ENCODE peak calls at places on chromosomes 2 and 18, in nine cellular contexts. R is EH, G is neuronal stem cell, O is nephron progenitor cell, D is occipital lobe, C is T-helper 9 cell, V is NCI-H1105 treated with DMSO at 0.1 percent for 48 hours, Z is left ventricle myocardium superior, Y is AG08395. H is an unnamed sample.

GRCh38 chr18:13429016-13429415 is 210.5 kb downstream of the LDLRAD4 start:
- DNase-seq in D (no peak), O (no peak), V (no peak), Y (no peak), C (no peak), G (no peak), R (no peak), Z (no peak), H (no peak)

GRCh38 chr2:101380376-101380775 is 6.9 kb downstream of the CREG2 start:
- DNase-seq in O (no peak), Z (peak; percentile 59), R (peak; percentile 64), Y (peak; percentile 82), D (no peak), V (no peak), G (no peak), C (no peak), H (peak; percentile 45)

GRCh38 chr2:100211517-100211916 is 69.1 kb upstream of the AFF3 start:
- DNase-seq in V (no peak), G (no peak), C (no peak), Z (no peak), D (no peak), O (no peak), Y (no peak), R (no peak), H (no peak)

GRCh38 chr2:237759176-237759575 is 39.4 kb upstream of the RBM44 start:
- DNase-seq in C (no peak), R (no peak), V (no peak), Z (no peak), O (no peak), G (no peak), Y (no peak), D (no peak), H (no peak)

GRCh38 chr18:21851327-21851961 is 110.9 kb downstream of the MIB1 start:
- DNase-seq in G (no peak), R (peak; percentile 20), V (peak; percentile 18), C (no peak), Z (no peak), O (no peak), Y (peak; percentile 21), D (no peak), H (no peak)

GRCh38 chr18:34522627-34523026 is 187.5 kb upstream of the DTNA start:
- DNase-seq in G (no peak), V (no peak), Y (no peak), D (no peak), O (no peak), Z (peak; percentile 31), C (no peak), R (no peak), H (no peak)

GRCh38 chr2:128420131-128420530 is 101.5 kb upstream of the HS6ST1 start:
- DNase-seq in C (no peak), Y (no peak), O (no peak), V (no peak), G (no peak), R (no peak), D (no peak), Z (no peak), H (no peak)

GRCh38 chr2:36277876-36278523 is 77.6 kb upstream of the CRIM1 start:
- DNase-seq in Z (no peak), O (no peak), C (no peak), V (no peak), Y (no peak), R (no peak), D (no peak), G (no peak), H (no peak)

GRCh38 chr2:8564475-8564874 is 117.4 kb upstream of the ID2 start:
- DNase-seq in Y (no peak), Z (no peak), G (no peak), R (no peak), C (no peak), O (no peak), D (no peak), V (no peak), H (no peak)

GRCh38 chr18:13390711-13391110 is 172.2 kb downstream of the LDLRAD4 start:
- DNase-seq in D (no peak), Z (no peak), Y (no peak), O (no peak), C (no peak), V (no peak), R (no peak), G (no peak), H (no peak)

GRCh38 chr2:109703076-109703475 is 88.9 kb downstream of the SOWAHC start:
- DNase-seq in C (no peak), Y (peak; percentile 63), R (peak; percentile 84), O (no peak), D (no peak), V (no peak), Z (no peak), G (no peak), H (no peak)

GRCh38 chr2:217890445-217890844 is 112.3 kb downstream of the TNS1 start:
- DNase-seq in R (peak; percentile 90), G (no peak), Z (peak; percentile 62), D (no peak), Y (peak; percentile 67), O (peak; percentile 56), V (no peak), C (no peak), H (peak; percentile 77)